ENCODE peak calls at places on chromosome 18, in four cellular contexts. W is K562, T is SK-N-SH, S is IMR-90. X is an unnamed sample.

GRCh38 chr18:78601349-78601748 is 378.3 kb upstream of the SALL3 start:
- DNase-seq in W (peak; percentile 1), T (no peak), S (no peak), X (no peak)

GRCh38 chr18:77052656-77053309 is 79.8 kb downstream of the MBP start:
- DNase-seq in W (no peak), T (no peak), S (no peak), X (no peak)

GRCh38 chr18:11246883-11247282 is 97.5 kb upstream of the PIEZO2 start:
- DNase-seq in W (no peak), T (no peak), S (no peak), X (no peak)

GRCh38 chr18:11320981-11321380 is 171.6 kb upstream of the PIEZO2 start:
- DNase-seq in W (no peak), T (no peak), S (peak; percentile 79), X (no peak)

GRCh38 chr18:49757513-49758262 is 55.6 kb downstream of the ACAA2 start:
- DNase-seq in W (peak; percentile 33), T (peak; percentile 61), S (no peak), X (peak; percentile 28)

GRCh38 chr18:51051105-51051712 is 21.2 kb downstream of the SMAD4 start:
- DNase-seq in W (peak; percentile 56), T (peak; percentile 47), S (peak; percentile 65), X (peak; percentile 38)

GRCh38 chr18:9062418-9062751 is 40.1 kb upstream of the NDUFV2 start:
- DNase-seq in W (no peak), T (no peak), S (no peak), X (no peak)

GRCh38 chr18:25239636-25240468 is 112.1 kb downstream of the ZNF521 start:
- DNase-seq in W (peak; percentile 69), T (no peak), S (peak; percentile 35), X (no peak)

GRCh38 chr18:57083485-57083884 is 63.4 kb upstream of the BOD1L2 start:
- DNase-seq in W (no peak), T (no peak), S (no peak), X (no peak)

GRCh38 chr18:65737346-65737745 is 13.5 kb upstream of the CDH7 start:
- DNase-seq in W (no peak), T (no peak), S (no peak), X (no peak)

GRCh38 chr18:74790451-74790850 is 192.8 kb downstream of the ZNF407 start:
- DNase-seq in W (no peak), T (no peak), S (no peak), X (no peak)

GRCh38 chr18:3972291-3972985 is 482.7 kb downstream of the DLGAP1 start:
- DNase-seq in W (no peak), T (no peak), S (peak; percentile 63), X (no peak)

GRCh38 chr18:27223570-27224340 is 38.6 kb upstream of the CHST9 start:
- DNase-seq in W (no peak), T (no peak), S (no peak), X (no peak)

GRCh38 chr18:59621027-59621426 is 76.2 kb downstream of the CCBE1 start:
- DNase-seq in W (no peak), T (no peak), S (peak; percentile 61), X (no peak)

GRCh38 chr18:66764225-66764624 is 160.3 kb upstream of the CDH19 start:
- DNase-seq in W (no peak), T (no peak), S (no peak), X (no peak)

GRCh38 chr18:79019876-79020275 is 40.3 kb downstream of the SALL3 start:
- DNase-seq in W (no peak), T (no peak), S (no peak), X (no peak)

GRCh38 chr18:27411911-27412310 is 226.8 kb upstream of the CHST9 start:
- DNase-seq in W (no peak), T (no peak), S (no peak), X (no peak)

GRCh38 chr18:31102020-31102684 is at the start of gene DSC2:
- DNase-seq in W (peak; percentile 79), T (peak; percentile 15), S (no peak), X (no peak)

GRCh38 chr18:47594063-47594462 is 336.4 kb downstream of the SMAD2 start:
- DNase-seq in W (no peak), T (peak; percentile 51), S (no peak), X (no peak)

GRCh38 chr18:1092228-1092627 is 187.6 kb downstream of the ADCYAP1 start:
- DNase-seq in W (peak; percentile 43), T (no peak), S (no peak), X (no peak)

GRCh38 chr18:69469444-69469919 is 68.8 kb downstream of the DOK6 start:
- DNase-seq in W (peak; percentile 41), T (peak; percentile 29), S (no peak), X (peak; percentile 45)

GRCh38 chr18:13526519-13526918 is 199.8 kb downstream of the FAM210A start:
- DNase-seq in W (no peak), T (no peak), S (no peak), X (no peak)

GRCh38 chr18:51153659-51154371 is 43.7 kb downstream of the MEX3C start:
- DNase-seq in W (no peak), T (peak; percentile 35), S (no peak), X (no peak)

GRCh38 chr18:53984021-53984420 is 240.4 kb downstream of the MBD2 start:
- DNase-seq in W (no peak), T (no peak), S (no peak), X (no peak)

DNA sequence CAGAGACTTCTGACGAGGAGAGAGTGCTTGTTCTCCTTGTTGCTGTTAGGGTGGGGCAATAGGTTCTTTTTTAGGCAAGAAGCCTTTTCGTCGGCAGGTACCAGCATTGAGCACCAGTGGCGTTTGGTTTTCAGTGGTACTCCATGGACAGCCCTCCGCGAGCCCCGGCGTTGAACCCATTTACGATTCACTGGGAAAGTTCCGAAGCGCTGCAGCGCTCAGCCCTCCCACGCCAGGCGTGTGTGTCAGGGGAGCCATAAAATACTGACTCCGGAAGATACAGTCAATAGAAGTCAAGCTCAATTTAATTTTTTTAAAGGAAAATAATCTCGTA is 494 bp upstream of the ROCK1 start:
- DNase-seq in W (no peak), T (no peak), S (no peak), X (no peak)
- TF ChIP-seq RAD21 in W (no peak), T (no peak), S (no peak), X (no peak)

GRCh38 chr18:63684718-63685117 is 18.0 kb upstream of the SERPINB11 start:
- DNase-seq in W (no peak), T (no peak), S (no peak), X (no peak)

GRCh38 chr18:63679820-63680606 is 18.3 kb upstream of the SERPINB3 start:
- DNase-seq in W (no peak), T (no peak), S (no peak), X (no peak)

GRCh38 chr18:63683890-63684289 is 18.9 kb upstream of the SERPINB11 start:
- DNase-seq in W (no peak), T (no peak), S (peak; percentile 15), X (no peak)

GRCh38 chr18:63681449-63682381 is 20.0 kb upstream of the SERPINB3 start:
- DNase-seq in W (no peak), T (no peak), S (no peak), X (no peak)

DNA sequence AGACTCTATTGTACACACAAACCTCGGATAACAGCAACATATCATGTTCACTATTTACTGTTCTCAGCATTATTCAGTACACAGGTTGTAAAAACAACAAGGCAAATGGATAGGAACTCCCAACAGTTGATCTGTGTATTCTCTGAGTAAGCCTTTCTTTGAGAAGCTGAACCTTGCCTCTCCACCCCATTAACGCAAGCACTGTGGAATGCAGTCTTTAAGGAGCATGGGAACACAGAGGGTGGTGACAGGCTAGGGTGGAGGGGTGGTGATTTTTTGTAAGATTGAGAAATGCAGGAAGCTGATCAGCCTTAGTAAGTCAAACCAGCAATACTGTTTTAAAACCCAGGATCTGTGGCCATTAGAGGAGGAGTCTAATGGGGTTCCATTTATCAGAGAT is 19.6 kb upstream of the SERPINB11 start:
- DNase-seq in W (no peak), T (no peak), S (peak; percentile 96), X (no peak)
- H3K9ac ChIP-seq in W (no peak overlapping the region), T (no peak overlapping the region), S (no peak overlapping the region), X (no peak overlapping the region)

DNA sequence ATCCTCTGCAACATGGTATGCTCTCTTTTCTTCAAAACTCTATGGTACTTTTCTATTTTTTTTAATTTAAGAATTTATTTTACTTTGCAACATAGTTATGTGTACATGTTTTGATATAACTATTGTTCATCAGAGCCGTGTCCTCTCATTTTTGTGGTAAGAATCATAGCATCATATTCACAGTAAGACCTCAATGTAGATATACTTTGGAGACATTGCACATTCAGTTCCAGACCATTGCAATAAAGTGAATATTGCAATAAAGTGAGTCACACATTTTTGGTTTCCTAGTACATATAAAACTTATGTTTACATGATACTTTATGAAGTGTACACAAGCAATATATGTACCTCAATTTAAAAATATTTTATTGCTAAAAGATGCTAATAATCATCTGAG is 22.7 kb upstream of the LINC00305 start:
- DNase-seq in W (no peak), T (no peak), S (no peak), X (no peak)
- TF ChIP-seq RAD21 in W (no peak), T (no peak), S (no peak), X (no peak)

GRCh38 chr18:7878265-7879173 is 311.4 kb downstream of the PTPRM start:
- DNase-seq in W (no peak), T (no peak), S (no peak), X (no peak)
- H3K9ac ChIP-seq in W (no peak overlapping the region), T (no peak overlapping the region), S (no peak overlapping the region), X (no peak overlapping the region)

X was measured in HCT116.